ENCODE peak calls at places on chromosomes 16 and 17, in ten cellular contexts. T, G, V, H, J, L, F, O, M and I are unnamed samples.

GRCh38 chr17:82019905-82020873 is 2.5 kb downstream of the CENPX start:
- DNase-seq in T (no peak), G (peak), V (peak), H (no peak), J (no peak), L (no peak), F (no peak), O (no peak), M (peak), I (no peak)

GRCh38 chr17:40026816-40027613 is 11.8 kb downstream of the CSF3 start:
- DNase-seq in T (peak), G (peak), V (peak), H (peak), J (peak), L (peak), F (peak), O (peak), M (peak), I (no peak)

GRCh38 chr16:73060216-73060615 is 12.3 kb upstream of the ZFHX3 start:
- DNase-seq in T (no peak), G (no peak), V (peak), H (no peak), J (no peak), L (no peak), F (no peak), O (no peak), M (no peak), I (no peak)

GRCh38 chr17:63476494-63476856 is 386 bp upstream of the ACE start:
- DNase-seq in T (no peak), G (peak), V (peak), H (no peak), J (no peak), L (no peak), F (no peak), O (no peak), M (no peak), I (no peak)

GRCh38 chr17:73311428-73311780 is 397 bp downstream of the CDC42EP4 start:
- DNase-seq in T (no peak), G (no peak), V (no peak), H (no peak), J (peak), L (no peak), F (no peak), O (no peak), M (no peak), I (no peak)

GRCh38 chr16:66606000-66606751 is 1.7 kb downstream of the CMTM3 start:
- DNase-seq in T (no peak), G (no peak), V (no peak), H (no peak), J (no peak), L (no peak), F (no peak), O (no peak), M (peak), I (no peak)

GRCh38 chr17:12024332-12024731 is 3.7 kb downstream of the MAP2K4 start:
- DNase-seq in T (peak), G (peak), V (no peak), H (no peak), J (no peak), L (no peak), F (no peak), O (peak), M (no peak), I (peak)

GRCh38 chr17:49843774-49844350 is 4.0 kb downstream of the TAC4 start:
- DNase-seq in T (no peak), G (no peak), V (peak), H (no peak), J (no peak), L (no peak), F (no peak), O (no peak), M (peak), I (no peak)

GRCh38 chr16:69064789-69065313 is 40.6 kb upstream of the HAS3 start:
- DNase-seq in T (no peak), G (no peak), V (peak), H (no peak), J (no peak), L (no peak), F (no peak), O (no peak), M (no peak), I (no peak)

GRCh38 chr17:65431116-65431515 is 130.3 kb downstream of the AXIN2 start:
- DNase-seq in T (no peak), G (no peak), V (no peak), H (no peak), J (no peak), L (no peak), F (no peak), O (no peak), M (no peak), I (no peak)

GRCh38 chr17:71632328-71632727 is 488.5 kb upstream of the SOX9 start:
- DNase-seq in T (no peak), G (no peak), V (no peak), H (no peak), J (no peak), L (no peak), F (no peak), O (no peak), M (no peak), I (peak)

GRCh38 chr16:64167851-64168770 is 953.8 kb downstream of the CDH11 start:
- DNase-seq in T (no peak), G (no peak), V (no peak), H (no peak), J (no peak), L (no peak), F (no peak), O (no peak), M (no peak), I (no peak)

GRCh38 chr16:79188115-79188779 is 412.3 kb downstream of the MAF start:
- DNase-seq in T (no peak), G (no peak), V (no peak), H (no peak), J (no peak), L (no peak), F (no peak), O (no peak), M (no peak), I (no peak)

GRCh38 chr16:11015607-11016006 is 71.2 kb downstream of the CLEC16A start:
- DNase-seq in T (no peak), G (no peak), V (no peak), H (no peak), J (no peak), L (no peak), F (no peak), O (no peak), M (no peak), I (no peak)

GRCh38 chr16:70523013-70523620 is at the start of gene COG4:
- DNase-seq in T (no peak), G (peak), V (peak), H (peak), J (peak), L (peak), F (peak), O (peak), M (peak), I (peak)

GRCh38 chr16:70529051-70529777 is 5.6 kb downstream of the SF3B3 start:
- DNase-seq in T (no peak), G (peak), V (peak), H (no peak), J (no peak), L (no peak), F (no peak), O (no peak), M (peak), I (no peak)

GRCh38 chr16:70523621-70524405 is at the start of gene SF3B3:
- DNase-seq in T (peak), G (peak), V (peak), H (peak), J (peak), L (peak), F (peak), O (no peak), M (no peak), I (no peak)

GRCh38 chr16:70527315-70527996 is 3.8 kb downstream of the SF3B3 start:
- DNase-seq in T (no peak), G (no peak), V (no peak), H (no peak), J (no peak), L (no peak), F (no peak), O (no peak), M (no peak), I (no peak)

GRCh38 chr16:70526403-70526802 is 2.8 kb downstream of the SF3B3 start:
- DNase-seq in T (no peak), G (no peak), V (no peak), H (no peak), J (no peak), L (no peak), F (no peak), O (no peak), M (no peak), I (no peak)
- H3K4me3 ChIP-seq in T (peak), G (no peak), V (peak), H (no peak), J (peak), L (no peak), F (no peak), O (peak), M (peak), I (peak)

DNA sequence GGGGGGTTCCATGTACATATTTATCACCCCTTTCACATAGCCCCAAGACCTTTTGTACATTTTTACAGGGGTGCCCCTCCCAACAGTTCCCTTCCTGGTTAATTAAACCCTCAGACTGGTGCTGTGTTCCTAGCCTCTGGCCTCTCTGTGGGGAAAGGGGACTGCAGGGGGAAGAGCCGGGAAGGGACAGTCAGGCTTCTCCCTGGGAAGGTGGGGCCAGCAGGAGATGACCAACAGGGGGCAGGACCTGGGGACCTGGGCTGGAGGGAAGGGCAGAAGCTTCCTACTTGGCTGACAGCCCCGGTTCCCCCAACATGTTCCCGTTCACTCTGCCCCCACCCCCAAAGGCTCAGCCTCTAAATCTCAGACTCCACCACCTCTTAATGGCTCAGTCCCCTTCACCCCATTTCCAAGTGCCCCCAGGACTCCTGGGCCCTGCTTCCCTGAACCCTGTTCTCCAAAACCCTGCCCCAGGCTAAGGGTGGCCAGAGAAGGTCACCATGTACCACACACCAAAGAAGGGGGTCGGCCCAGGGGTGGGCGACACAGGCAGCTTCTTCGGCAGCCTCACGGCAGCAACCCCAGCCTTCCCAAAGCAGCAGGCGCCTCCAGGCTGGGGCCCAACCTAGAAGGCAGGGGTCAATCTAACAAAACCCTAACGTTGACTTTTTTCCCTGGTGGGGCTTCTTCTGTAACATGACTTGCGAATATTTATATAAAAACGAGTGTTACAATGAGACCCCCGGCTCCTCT is 12.0 kb downstream of the FBRS start:
- DNase-seq in T (no peak), G (no peak), V (no peak), H (no peak), J (no peak), L (no peak), F (no peak), O (no peak), M (no peak), I (no peak)
- TF ChIP-seq CTCF in T (no peak), G (no peak), V (peak), H (no peak), J (no peak), L (no peak), F (no peak), O (no peak), M (no peak), I (peak)

GRCh38 chr17:42051013-42051400 is 606 bp upstream of the C17orf113 start:
- DNase-seq in T (no peak), G (no peak), V (no peak), H (no peak), J (no peak), L (no peak), F (no peak), O (no peak), M (no peak), I (no peak)
- H3K4me3 ChIP-seq in T (peak), G (peak), V (peak), H (peak), J (peak), L (peak), F (peak), O (peak), M (no peak), I (peak)

DNA sequence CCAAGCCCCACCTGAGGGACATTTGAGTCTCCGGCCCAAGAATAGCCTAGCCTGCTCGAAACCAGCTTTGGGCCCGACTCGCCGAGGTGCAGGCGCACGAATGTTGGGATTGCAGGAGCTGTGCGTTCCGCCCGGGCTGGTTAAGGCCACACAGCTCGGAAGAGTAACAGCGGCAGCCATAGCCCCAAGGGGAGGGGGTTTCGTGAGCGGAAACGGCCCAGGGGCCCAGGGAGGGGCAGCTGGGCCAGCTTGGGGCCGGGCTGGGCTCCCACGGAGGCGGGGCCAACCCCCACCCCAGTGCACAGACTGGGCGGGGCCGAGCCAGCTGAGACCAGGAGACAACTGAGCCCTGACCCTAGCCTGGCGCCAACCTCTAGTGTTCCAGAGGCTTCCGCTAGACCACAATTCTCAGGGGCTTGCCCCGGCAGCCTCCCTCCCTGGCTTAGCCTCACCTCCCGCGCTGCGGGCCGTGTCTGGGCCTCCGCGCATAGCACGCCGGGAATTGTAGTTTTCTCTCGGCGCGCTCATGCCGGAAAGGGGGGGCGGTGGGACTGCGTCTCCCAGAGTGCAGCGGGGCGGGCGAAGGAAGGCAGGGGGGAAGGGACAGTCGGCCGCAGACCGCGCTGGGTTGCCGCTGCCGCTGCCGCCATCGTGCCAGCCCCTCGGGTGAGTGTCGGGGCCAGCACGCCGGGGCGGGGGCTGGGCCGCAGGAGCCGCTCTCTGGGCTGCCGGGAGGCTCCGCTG is at the start of gene NUTF2:
- DNase-seq in T (no peak), G (peak), V (peak), H (peak), J (peak), L (peak), F (peak), O (peak), M (peak), I (peak)
- TF ChIP-seq CTCF in T (no peak), G (no peak), V (no peak), H (no peak), J (no peak), L (no peak), F (no peak), O (no peak), M (no peak), I (no peak)

GRCh38 chr17:47878203-47879027 is 17.6 kb upstream of the SP2 start:
- DNase-seq in T (no peak), G (no peak), V (peak), H (no peak), J (no peak), L (no peak), F (no peak), O (no peak), M (no peak), I (no peak)
- H3K4me3 ChIP-seq in T (no peak), G (no peak), V (no peak), H (no peak), J (no peak), L (no peak), F (no peak), O (no peak), M (no peak), I (no peak)

DNA sequence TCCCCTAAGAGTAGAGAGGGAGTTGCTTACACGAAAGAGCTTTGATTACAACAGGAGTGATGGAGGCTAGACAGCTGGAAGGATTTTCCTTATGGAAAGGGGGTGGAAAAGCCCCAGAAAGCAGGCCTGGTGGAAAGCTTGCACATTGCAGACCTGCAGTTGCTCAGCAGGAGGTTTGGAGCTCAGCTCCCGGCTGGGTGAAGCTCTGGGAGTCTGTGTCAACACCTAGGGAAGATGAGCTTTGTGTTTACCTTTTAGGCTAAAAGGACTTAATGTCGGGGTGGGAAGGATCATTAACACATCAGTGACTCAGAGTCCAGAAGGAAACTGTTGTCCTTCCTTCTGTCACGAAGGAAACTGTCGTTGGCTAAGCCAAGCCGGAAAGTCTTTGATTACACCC is 48.1 kb downstream of the RAP1GAP2 start:
- DNase-seq in T (no peak), G (peak), V (peak), H (no peak), J (no peak), L (no peak), F (no peak), O (no peak), M (no peak), I (no peak)
- TF ChIP-seq CTCF in T (no peak), G (no peak), V (no peak), H (no peak), J (no peak), L (no peak), F (no peak), O (peak), M (no peak), I (no peak)